ENCODE peak calls at places on chromosomes 13 and 19, in ten cellular contexts. One of them, this sample, is unnamed.

GRCh38 chr13:49046534-49046933 is 70.8 kb downstream of the FNDC3A start:
- DNase-seq in PC-9: no peak
- DNase-seq in H1: no peak
- DNase-seq in body of pancreas: no peak
- DNase-seq in spleen: no peak
- DNase-seq in heart right ventricle: no peak
- DNase-seq in colonic mucosa: no peak
- DNase-seq in psoas muscle: no peak
- DNase-seq in PC-3: no peak
- DNase-seq in mucosa of descending colon: no peak
- DNase-seq in this sample: no peak

GRCh38 chr13:110711778-110712070 is 1.8 kb upstream of the ING1 start:
- DNase-seq in PC-9: no peak
- DNase-seq in H1: no peak
- DNase-seq in body of pancreas: peak; percentile 23
- DNase-seq in spleen: peak; percentile 41
- DNase-seq in heart right ventricle: no peak
- DNase-seq in colonic mucosa: peak; percentile 44
- DNase-seq in psoas muscle: no peak
- DNase-seq in PC-3: no peak
- DNase-seq in mucosa of descending colon: peak; percentile 47
- DNase-seq in this sample: no peak

GRCh38 chr13:94825507-94825906 is 113.2 kb upstream of the SOX21 start:
- DNase-seq in PC-9: no peak
- DNase-seq in H1: peak; percentile 86
- DNase-seq in body of pancreas: peak; percentile 41
- DNase-seq in spleen: no peak
- DNase-seq in heart right ventricle: peak; percentile 67
- DNase-seq in colonic mucosa: peak; percentile 28
- DNase-seq in psoas muscle: peak; percentile 68
- DNase-seq in PC-3: no peak
- DNase-seq in mucosa of descending colon: peak; percentile 50
- DNase-seq in this sample: no peak

GRCh38 chr19:2337329-2337707 is 8.8 kb downstream of the SPPL2B start:
- DNase-seq in PC-9: no peak
- DNase-seq in H1: no peak
- DNase-seq in body of pancreas: peak; percentile 92
- DNase-seq in spleen: no peak
- DNase-seq in heart right ventricle: no peak
- DNase-seq in colonic mucosa: no peak
- DNase-seq in psoas muscle: peak; percentile 73
- DNase-seq in PC-3: no peak
- DNase-seq in mucosa of descending colon: no peak
- DNase-seq in this sample: peak; percentile 96

GRCh38 chr13:51058461-51059167 is 52.5 kb downstream of the C13orf42 start:
- DNase-seq in PC-9: no peak
- DNase-seq in H1: no peak
- DNase-seq in body of pancreas: no peak
- DNase-seq in spleen: no peak
- DNase-seq in heart right ventricle: no peak
- DNase-seq in colonic mucosa: no peak
- DNase-seq in psoas muscle: no peak
- DNase-seq in PC-3: no peak
- DNase-seq in mucosa of descending colon: no peak
- DNase-seq in this sample: no peak

GRCh38 chr13:105969761-105970160 is 565.7 kb downstream of the EFNB2 start:
- DNase-seq in PC-9: peak; percentile 82
- DNase-seq in H1: no peak
- DNase-seq in body of pancreas: no peak
- DNase-seq in spleen: no peak
- DNase-seq in heart right ventricle: no peak
- DNase-seq in colonic mucosa: no peak
- DNase-seq in psoas muscle: no peak
- DNase-seq in PC-3: peak; percentile 66
- DNase-seq in mucosa of descending colon: no peak
- DNase-seq in this sample: no peak

GRCh38 chr19:49222528-49222927 is 64.9 kb downstream of the TRPM4 start:
- DNase-seq in PC-9: no peak
- DNase-seq in H1: no peak
- DNase-seq in body of pancreas: no peak
- DNase-seq in spleen: no peak
- DNase-seq in heart right ventricle: no peak
- DNase-seq in colonic mucosa: no peak
- DNase-seq in psoas muscle: no peak
- DNase-seq in PC-3: no peak
- DNase-seq in mucosa of descending colon: no peak
- DNase-seq in this sample: no peak

GRCh38 chr19:40716031-40716654 is 543 bp downstream of the COQ8B start:
- DNase-seq in PC-9: peak; percentile 91
- DNase-seq in H1: no peak
- DNase-seq in body of pancreas: peak; percentile 48
- DNase-seq in spleen: peak; percentile 76
- DNase-seq in heart right ventricle: no peak
- DNase-seq in colonic mucosa: no peak
- DNase-seq in psoas muscle: no peak
- DNase-seq in PC-3: peak; percentile 91
- DNase-seq in mucosa of descending colon: peak; percentile 59
- DNase-seq in this sample: no peak

GRCh38 chr13:32253911-32254399 is 61.2 kb downstream of the ZAR1L start:
- DNase-seq in PC-9: no peak
- DNase-seq in H1: no peak
- DNase-seq in body of pancreas: peak; percentile 63
- DNase-seq in spleen: no peak
- DNase-seq in heart right ventricle: peak; percentile 45
- DNase-seq in colonic mucosa: peak; percentile 52
- DNase-seq in psoas muscle: no peak
- DNase-seq in PC-3: no peak
- DNase-seq in mucosa of descending colon: peak; percentile 77
- DNase-seq in this sample: no peak

GRCh38 chr13:79462895-79463294 is 18.1 kb upstream of the NDFIP2 start:
- DNase-seq in PC-9: no peak
- DNase-seq in H1: no peak
- DNase-seq in body of pancreas: no peak
- DNase-seq in spleen: no peak
- DNase-seq in heart right ventricle: no peak
- DNase-seq in colonic mucosa: no peak
- DNase-seq in psoas muscle: no peak
- DNase-seq in PC-3: no peak
- DNase-seq in mucosa of descending colon: no peak
- DNase-seq in this sample: no peak

GRCh38 chr19:4586245-4586644 is 26.8 kb upstream of the SEMA6B start:
- DNase-seq in PC-9: no peak
- DNase-seq in H1: no peak
- DNase-seq in body of pancreas: no peak
- DNase-seq in spleen: no peak
- DNase-seq in heart right ventricle: no peak
- DNase-seq in colonic mucosa: no peak
- DNase-seq in psoas muscle: no peak
- DNase-seq in PC-3: no peak
- DNase-seq in mucosa of descending colon: no peak
- DNase-seq in this sample: peak; percentile 47

GRCh38 chr19:20367811-20368294 is 197.7 kb downstream of the ZNF737 start:
- DNase-seq in PC-9: no peak
- DNase-seq in H1: no peak
- DNase-seq in body of pancreas: peak; percentile 85
- DNase-seq in spleen: no peak
- DNase-seq in heart right ventricle: no peak
- DNase-seq in colonic mucosa: no peak
- DNase-seq in psoas muscle: no peak
- DNase-seq in PC-3: no peak
- DNase-seq in mucosa of descending colon: no peak
- DNase-seq in this sample: no peak

GRCh38 chr19:39677931-39678889 is 22.5 kb downstream of the LGALS16 start:
- DNase-seq in PC-9: peak; percentile 58
- DNase-seq in H1: no peak
- DNase-seq in body of pancreas: peak; percentile 82
- DNase-seq in spleen: no peak
- DNase-seq in heart right ventricle: no peak
- DNase-seq in colonic mucosa: no peak
- DNase-seq in psoas muscle: peak; percentile 68
- DNase-seq in PC-3: peak; percentile 74
- DNase-seq in mucosa of descending colon: no peak
- DNase-seq in this sample: no peak

GRCh38 chr13:30998548-30999140 is 66.2 kb downstream of the TEX26 start:
- DNase-seq in PC-9: no peak
- DNase-seq in H1: no peak
- DNase-seq in body of pancreas: no peak
- DNase-seq in spleen: no peak
- DNase-seq in heart right ventricle: no peak
- DNase-seq in colonic mucosa: no peak
- DNase-seq in psoas muscle: no peak
- DNase-seq in PC-3: no peak
- DNase-seq in mucosa of descending colon: no peak
- DNase-seq in this sample: peak; percentile 83

GRCh38 chr19:29714371-29714952 is 599 bp downstream of the C19orf12 start:
- DNase-seq in PC-9: no peak
- DNase-seq in H1: no peak
- DNase-seq in body of pancreas: no peak
- DNase-seq in spleen: no peak
- DNase-seq in heart right ventricle: no peak
- DNase-seq in colonic mucosa: no peak
- DNase-seq in psoas muscle: no peak
- DNase-seq in PC-3: no peak
- DNase-seq in mucosa of descending colon: peak; percentile 40
- DNase-seq in this sample: peak; percentile 76

GRCh38 chr13:27425151-27425917 is 915 bp downstream of the GTF3A start:
- DNase-seq in PC-9: no peak
- DNase-seq in H1: no peak
- DNase-seq in body of pancreas: no peak
- DNase-seq in spleen: no peak
- DNase-seq in heart right ventricle: no peak
- DNase-seq in colonic mucosa: peak; percentile 40
- DNase-seq in psoas muscle: no peak
- DNase-seq in PC-3: peak; percentile 4
- DNase-seq in mucosa of descending colon: peak; percentile 21
- DNase-seq in this sample: no peak

GRCh38 chr13:33045829-33046592 is 29.8 kb downstream of the KL start:
- DNase-seq in PC-9: peak; percentile 72
- DNase-seq in H1: no peak
- DNase-seq in body of pancreas: no peak
- DNase-seq in spleen: no peak
- DNase-seq in heart right ventricle: no peak
- DNase-seq in colonic mucosa: no peak
- DNase-seq in psoas muscle: no peak
- DNase-seq in PC-3: no peak
- DNase-seq in mucosa of descending colon: no peak
- DNase-seq in this sample: no peak

DNA sequence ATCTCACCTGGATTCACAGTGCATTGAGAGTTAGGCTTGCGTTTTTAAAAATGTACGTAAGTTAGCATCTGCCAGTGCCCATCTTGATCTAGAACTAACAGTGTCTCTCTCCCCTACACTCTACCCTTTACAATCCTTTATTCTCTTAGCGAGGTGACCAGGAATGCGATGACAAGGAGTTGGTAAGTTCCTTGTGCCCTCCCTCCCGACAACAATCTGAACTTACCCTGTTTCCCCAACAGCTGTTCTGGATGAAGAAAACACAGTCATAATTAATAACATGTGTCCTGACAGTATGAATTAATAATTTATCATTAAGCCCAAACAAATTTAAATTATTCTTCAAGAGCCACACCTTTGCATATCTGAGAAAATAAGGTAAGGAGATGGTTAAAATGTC is 6.3 kb downstream of the TSHZ3 start:
- DNase-seq in PC-9: no peak
- DNase-seq in H1: no peak
- DNase-seq in body of pancreas: no peak
- DNase-seq in spleen: no peak
- DNase-seq in heart right ventricle: no peak
- DNase-seq in colonic mucosa: no peak
- DNase-seq in psoas muscle: no peak
- DNase-seq in PC-3: no peak
- DNase-seq in mucosa of descending colon: no peak
- DNase-seq in this sample: no peak
- H3K4me1 ChIP-seq in PC-9: no peaks in the 10 kb centered on the region
- H3K4me1 ChIP-seq in H1: peaks cover 16% of the 10 kb centered on the region
- H3K4me1 ChIP-seq in body of pancreas: peaks cover 11% of the 10 kb centered on the region
- H3K4me1 ChIP-seq in spleen: peaks cover 39% of the 10 kb centered on the region
- H3K4me1 ChIP-seq in heart right ventricle: peaks cover 5% of the 10 kb centered on the region
- H3K4me1 ChIP-seq in colonic mucosa: no peaks in the 10 kb centered on the region
- H3K4me1 ChIP-seq in psoas muscle: no peaks in the 10 kb centered on the region
- H3K4me1 ChIP-seq in PC-3: no peaks in the 10 kb centered on the region
- H3K4me1 ChIP-seq in mucosa of descending colon: no peaks in the 10 kb centered on the region
- H3K4me1 ChIP-seq in this sample: peaks cover 8% of the 10 kb centered on the region

DNA sequence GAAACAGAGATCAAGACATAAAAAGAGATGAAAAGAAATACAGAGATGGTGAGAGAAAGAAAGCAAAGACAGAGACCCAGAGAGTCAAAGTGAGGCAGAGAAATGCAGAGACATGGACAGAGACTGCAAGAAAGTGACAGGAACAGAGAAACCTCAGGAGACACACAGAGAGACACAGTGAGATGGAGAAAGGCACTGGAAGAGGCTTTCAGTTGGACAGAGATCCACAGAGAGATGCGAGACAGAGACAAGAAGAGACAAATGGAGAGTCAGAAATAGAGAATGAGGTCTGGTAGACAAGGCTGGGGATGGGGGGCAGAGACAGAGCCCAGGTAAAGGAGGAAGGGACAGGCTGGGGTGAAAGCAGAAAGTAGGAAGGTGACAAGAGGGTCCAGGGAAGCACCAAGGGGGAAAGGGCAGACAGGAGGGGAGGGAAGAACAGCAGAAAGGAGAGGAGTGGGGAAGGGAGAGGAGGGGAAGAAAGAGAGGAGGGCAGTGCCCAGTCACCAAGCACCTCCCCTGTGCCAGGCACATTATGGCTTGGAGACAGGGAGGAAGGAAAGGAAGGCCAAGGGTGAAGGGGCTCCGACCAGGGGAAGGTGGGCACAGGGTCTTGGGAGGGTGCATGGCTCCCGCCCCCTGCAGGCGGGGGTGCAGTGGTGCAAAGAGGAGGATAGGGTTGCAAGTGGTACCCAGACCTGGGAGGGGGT is 38.5 kb downstream of the DEDD2 start:
- DNase-seq in PC-9: no peak
- DNase-seq in H1: peak; percentile 44
- DNase-seq in body of pancreas: no peak
- DNase-seq in spleen: no peak
- DNase-seq in heart right ventricle: no peak
- DNase-seq in colonic mucosa: no peak
- DNase-seq in psoas muscle: no peak
- DNase-seq in PC-3: no peak
- DNase-seq in mucosa of descending colon: no peak
- DNase-seq in this sample: no peak
- TF ChIP-seq CTCF in PC-9: peak; percentile 48
- TF ChIP-seq CTCF in H1: peak; percentile 82
- TF ChIP-seq CTCF in body of pancreas: no peak
- TF ChIP-seq CTCF in spleen: no peak
- TF ChIP-seq CTCF in heart right ventricle: no peak
- TF ChIP-seq CTCF in colonic mucosa: no peak
- TF ChIP-seq CTCF in psoas muscle: no peak
- TF ChIP-seq CTCF in PC-3: peak; percentile 48
- TF ChIP-seq CTCF in mucosa of descending colon: no peak
- TF ChIP-seq CTCF in this sample: peak; percentile 26

GRCh38 chr19:956747-957451 is 27.2 kb upstream of the WDR18 start:
- DNase-seq in PC-9: peak; percentile 76
- DNase-seq in H1: no peak
- DNase-seq in body of pancreas: peak; percentile 30
- DNase-seq in spleen: no peak
- DNase-seq in heart right ventricle: no peak
- DNase-seq in colonic mucosa: no peak
- DNase-seq in psoas muscle: no peak
- DNase-seq in PC-3: no peak
- DNase-seq in mucosa of descending colon: no peak
- DNase-seq in this sample: peak; percentile 96
- H3K4me1 ChIP-seq in PC-9: peaks cover 55% of the 10 kb centered on the region
- H3K4me1 ChIP-seq in H1: peaks cover 39% of the 10 kb centered on the region
- H3K4me1 ChIP-seq in body of pancreas: peaks cover 49% of the 10 kb centered on the region
- H3K4me1 ChIP-seq in spleen: peaks cover 10% of the 10 kb centered on the region
- H3K4me1 ChIP-seq in heart right ventricle: peaks cover 6% of the 10 kb centered on the region
- H3K4me1 ChIP-seq in colonic mucosa: peaks cover 19% of the 10 kb centered on the region
- H3K4me1 ChIP-seq in psoas muscle: no peaks in the 10 kb centered on the region
- H3K4me1 ChIP-seq in PC-3: peaks cover 16% of the 10 kb centered on the region
- H3K4me1 ChIP-seq in mucosa of descending colon: peaks cover 28% of the 10 kb centered on the region
- H3K4me1 ChIP-seq in this sample: peaks cover 10% of the 10 kb centered on the region

GRCh38 chr19:28012361-28012760 is 1200.6 kb downstream of the UQCRFS1 start:
- DNase-seq in PC-9: no peak
- DNase-seq in H1: peak; percentile 13
- DNase-seq in body of pancreas: no peak
- DNase-seq in spleen: no peak
- DNase-seq in heart right ventricle: no peak
- DNase-seq in colonic mucosa: no peak
- DNase-seq in psoas muscle: no peak
- DNase-seq in PC-3: no peak
- DNase-seq in mucosa of descending colon: no peak
- DNase-seq in this sample: peak; percentile 3
- TF ChIP-seq CTCF in PC-9: no peak
- TF ChIP-seq CTCF in H1: peak; percentile 95
- TF ChIP-seq CTCF in body of pancreas: no peak
- TF ChIP-seq CTCF in spleen: no peak
- TF ChIP-seq CTCF in heart right ventricle: no peak
- TF ChIP-seq CTCF in colonic mucosa: no peak
- TF ChIP-seq CTCF in psoas muscle: no peak
- TF ChIP-seq CTCF in PC-3: no peak
- TF ChIP-seq CTCF in mucosa of descending colon: no peak
- TF ChIP-seq CTCF in this sample: no peak